ENCODE peak calls at places on chromosomes 3 and 15, in eight cellular contexts. K, W, V, H, F, X, G and T are unnamed samples.

GRCh38 chr3:123071146-123071545 is 4.3 kb downstream of the PDIA5 start:
- DNase-seq in F (peak), V (no peak), H (no peak), G (no peak), W (no peak), X (no peak), K (peak), T (no peak)

GRCh38 chr3:154050216-154050615 is 71.0 kb upstream of the ARHGEF26 start:
- DNase-seq in K (no peak), F (no peak), G (no peak), V (no peak), W (no peak), X (no peak), H (no peak), T (no peak)

GRCh38 chr15:67563961-67564570 is 21.6 kb downstream of the MAP2K5 start:
- DNase-seq in W (peak), G (no peak), H (no peak), X (no peak), K (no peak), F (no peak), V (no peak), T (no peak)

GRCh38 chr3:148709560-148710253 is 12.0 kb downstream of the AGTR1 start:
- DNase-seq in H (no peak), V (no peak), X (no peak), W (no peak), G (no peak), K (no peak), F (no peak), T (no peak)

GRCh38 chr15:101128191-101128590 is 123.7 kb downstream of the CHSY1 start:
- DNase-seq in G (peak), H (no peak), V (peak), K (peak), W (no peak), F (peak), X (no peak), T (no peak)

GRCh38 chr3:24963762-24964625 is 464.1 kb upstream of the RARB start:
- DNase-seq in V (peak), G (peak), H (no peak), F (peak), K (peak), W (peak), X (no peak), T (no peak)

GRCh38 chr3:30162579-30162978 is 443.8 kb upstream of the TGFBR2 start:
- DNase-seq in X (no peak), H (no peak), K (peak), G (peak), W (no peak), V (peak), F (peak), T (no peak)

GRCh38 chr3:115790759-115791158 is 167.4 kb downstream of the GAP43 start:
- DNase-seq in X (peak), V (peak), F (peak), G (peak), H (no peak), K (peak), W (no peak), T (peak)

GRCh38 chr15:101702077-101702476 is 22.2 kb downstream of the TARS3 start:
- DNase-seq in F (peak), G (peak), W (no peak), K (no peak), X (no peak), V (no peak), H (no peak), T (no peak)

GRCh38 chr15:77542491-77543001 is 90.2 kb downstream of the LINGO1 start:
- DNase-seq in K (no peak), G (no peak), F (peak), H (no peak), W (no peak), X (no peak), V (peak), T (no peak)

GRCh38 chr3:65749066-65749465 is 289.7 kb downstream of the MAGI1 start:
- DNase-seq in F (peak), W (no peak), V (peak), G (no peak), X (no peak), H (no peak), K (no peak), T (no peak)

GRCh38 chr3:29143151-29143550 is 137.7 kb upstream of the RBMS3 start:
- DNase-seq in X (no peak), G (peak), K (no peak), V (no peak), F (no peak), H (no peak), W (no peak), T (no peak)

GRCh38 chr3:106006001-106006400 is 137.2 kb upstream of the CBLB start:
- DNase-seq in H (no peak), G (no peak), F (peak), V (peak), X (no peak), W (no peak), K (no peak), T (no peak)

GRCh38 chr15:87080547-87080946 is 1000.9 kb downstream of the AGBL1 start:
- DNase-seq in G (no peak), K (no peak), X (no peak), V (no peak), F (no peak), H (no peak), W (no peak), T (no peak)

GRCh38 chr3:194298331-194299227 is 52.5 kb downstream of the CPN2 start:
- DNase-seq in G (no peak), K (no peak), X (no peak), H (no peak), F (no peak), V (no peak), W (no peak), T (no peak)

GRCh38 chr15:38260077-38260476 is 7.4 kb downstream of the SPRED1 start:
- DNase-seq in W (no peak), X (no peak), V (no peak), K (no peak), F (peak), G (no peak), H (no peak), T (no peak)
- TF ChIP-seq CTCF in W (no peak), X (no peak), V (no peak), K (no peak), F (peak), G (no peak), H (no peak), T (no peak)

DNA sequence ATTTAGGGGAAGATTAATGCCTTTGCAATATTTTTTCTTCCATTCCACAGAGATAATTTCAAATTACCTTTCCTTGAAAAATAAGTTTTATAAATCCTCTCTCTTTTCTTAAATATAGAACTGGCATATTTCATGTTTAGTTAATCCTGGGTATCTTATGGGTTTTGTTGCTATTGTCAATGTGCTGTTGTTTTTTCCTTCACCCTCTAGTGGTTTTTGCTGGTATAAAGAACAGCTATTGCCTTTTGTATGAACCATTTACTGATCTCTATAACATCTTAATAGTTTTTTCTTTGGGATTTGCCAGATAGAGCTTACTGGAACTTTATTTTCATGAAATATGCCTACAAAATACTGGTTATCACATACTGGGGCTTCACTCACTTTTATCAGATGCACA is 359.6 kb upstream of the DPPA4 start:
- DNase-seq in F (no peak), H (no peak), G (no peak), X (no peak), W (no peak), K (no peak), V (no peak), T (no peak)
- TF ChIP-seq CTCF in F (peak), H (peak), G (no peak), X (no peak), W (no peak), K (no peak), V (peak), T (no peak)

GRCh38 chr15:69344238-69344637 is 45.5 kb downstream of the PAQR5 start:
- DNase-seq in X (no peak), W (no peak), F (no peak), G (no peak), V (no peak), H (no peak), K (no peak), T (no peak)
- TF ChIP-seq CTCF in X (no peak), W (no peak), F (no peak), G (no peak), V (no peak), H (no peak), K (peak), T (no peak)

DNA sequence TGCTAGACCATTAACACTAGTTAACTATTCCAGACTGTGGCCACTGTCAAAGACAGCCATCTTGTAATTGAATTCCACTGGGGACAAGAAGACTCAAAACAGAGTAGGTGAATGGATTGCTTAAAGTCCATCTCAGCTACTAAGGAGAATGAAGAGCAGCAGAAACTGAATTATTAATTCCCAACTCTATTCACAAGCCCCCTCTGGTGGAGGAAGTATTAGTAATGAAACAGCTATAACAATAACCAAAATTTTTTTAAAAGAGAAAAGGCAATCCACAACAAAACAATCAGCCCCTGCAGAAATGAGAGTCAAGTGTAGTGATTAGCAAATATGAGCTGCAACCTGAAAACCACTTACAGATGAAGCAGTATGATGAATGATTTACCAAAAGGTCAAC is 302.8 kb downstream of the FHIT start:
- DNase-seq in V (peak), G (no peak), X (no peak), W (no peak), H (no peak), K (no peak), F (peak), T (no peak)
- TF ChIP-seq CTCF in V (no peak), G (no peak), X (no peak), W (no peak), H (peak), K (no peak), F (no peak), T (no peak)

GRCh38 chr15:70892912-70893560 is 410 bp downstream of the LRRC49 start:
- DNase-seq in V (peak), W (peak), G (peak), K (peak), F (peak), H (no peak), X (peak), T (peak)

GRCh38 chr15:70892002-70892911 is at the start of the genes LRRC49 and THAP10:
- DNase-seq in H (peak), W (peak), F (peak), G (peak), V (peak), K (peak), X (peak), T (peak)
- TF ChIP-seq CTCF in H (no peak), W (no peak), F (no peak), G (no peak), V (no peak), K (no peak), X (no peak), T (no peak)

GRCh38 chr3:14717307-14717706 is 42.4 kb downstream of the C3orf20 start:
- DNase-seq in K (no peak), F (no peak), V (no peak), W (no peak), X (no peak), G (no peak), H (no peak), T (no peak)
- TF ChIP-seq CTCF in K (no peak), F (no peak), V (no peak), W (no peak), X (no peak), G (no peak), H (no peak), T (no peak)

GRCh38 chr15:66103293-66103590 is 150.3 kb downstream of the MEGF11 start:
- DNase-seq in H (no peak), W (no peak), K (no peak), F (no peak), G (no peak), X (no peak), V (no peak), T (no peak)

GRCh38 chr15:66102563-66103292 is 150.8 kb downstream of the MEGF11 start:
- DNase-seq in W (no peak), G (no peak), K (no peak), F (no peak), X (no peak), H (no peak), V (no peak), T (no peak)

GRCh38 chr15:66107070-66107469 is 146.5 kb downstream of the MEGF11 start:
- DNase-seq in F (no peak), W (no peak), G (no peak), X (no peak), H (no peak), K (no peak), V (no peak), T (no peak)

GRCh38 chr15:66108483-66109270 is 144.9 kb downstream of the MEGF11 start:
- DNase-seq in V (no peak), F (peak), X (no peak), G (no peak), H (no peak), W (no peak), K (no peak), T (no peak)

GRCh38 chr15:66105286-66105984 is 148.1 kb downstream of the MEGF11 start:
- DNase-seq in K (no peak), H (no peak), F (no peak), W (no peak), G (no peak), X (no peak), V (no peak), T (no peak)
- TF ChIP-seq CTCF in K (no peak), H (no peak), F (no peak), W (no peak), G (no peak), X (no peak), V (no peak), T (no peak)

GRCh38 chr3:16927485-16927884 is 42.7 kb downstream of the PLCL2 start:
- DNase-seq in X (peak), W (peak), K (no peak), F (no peak), V (no peak), G (no peak), H (no peak), T (peak)
- TF ChIP-seq CTCF in X (peak), W (peak), K (no peak), F (no peak), V (no peak), G (no peak), H (no peak), T (no peak)

DNA sequence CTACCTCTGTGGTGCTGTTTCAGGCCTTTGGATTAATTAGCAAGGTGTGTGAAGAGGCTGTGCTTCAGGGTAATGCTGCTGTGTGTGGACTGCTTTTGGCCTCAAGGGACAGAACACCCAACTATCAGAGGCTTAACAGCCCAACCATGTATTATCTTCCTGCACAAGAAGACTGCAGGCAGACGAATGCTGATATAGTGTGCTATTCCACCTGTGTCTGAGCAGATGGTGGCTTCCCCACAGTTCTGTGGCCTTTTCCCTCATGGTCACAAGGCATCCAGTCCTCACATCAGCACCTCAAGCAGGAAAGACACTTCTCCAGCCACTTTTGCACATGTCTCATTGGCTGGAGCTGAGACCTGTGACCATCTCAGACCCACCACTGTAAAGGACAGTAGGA is 76.6 kb downstream of the CHCHD6 start:
- DNase-seq in F (no peak), G (no peak), H (no peak), X (no peak), K (no peak), V (no peak), W (no peak), T (no peak)
- TF ChIP-seq CTCF in F (no peak), G (no peak), H (no peak), X (no peak), K (no peak), V (no peak), W (no peak), T (no peak)